ENCODE peak calls at places on chromosomes 16 and 17, in four cellular contexts. A is heart right ventricle; Q is right cardiac atrium; C is CD8-positive, alpha-beta T cell. U is an unnamed sample.

GRCh38 chr17:5825717-5826330 is 241.5 kb upstream of the NLRP1 start:
- DNase-seq in Q (no peak), A (no peak), C (no peak), U (no peak)

GRCh38 chr17:80694992-80695912 is 150.6 kb downstream of the RPTOR start:
- DNase-seq in A (no peak), C (no peak), Q (no peak), U (no peak)

GRCh38 chr16:88857728-88858339 is 907 bp downstream of the TRAPPC2L start:
- DNase-seq in C (peak; percentile 73), Q (peak; percentile 80), A (peak; percentile 67), U (peak; percentile 93)

GRCh38 chr17:63445571-63446217 is 412 bp downstream of the CYB561 start:
- DNase-seq in Q (peak; percentile 35), A (no peak), C (peak; percentile 64), U (no peak)

GRCh38 chr17:44589316-44590071 is 32.2 kb downstream of the FZD2 start:
- DNase-seq in A (no peak), C (no peak), Q (no peak), U (no peak)

GRCh38 chr16:53899471-53899870 is 195.5 kb downstream of the FTO start:
- DNase-seq in C (no peak), A (no peak), Q (no peak), U (no peak)

GRCh38 chr16:88504489-88505404 is 51.7 kb downstream of the ZFPM1 start:
- DNase-seq in A (no peak), Q (no peak), C (no peak), U (no peak)

GRCh38 chr17:17153071-17153470 is 53.1 kb downstream of the PLD6 start:
- DNase-seq in A (no peak), C (no peak), Q (no peak), U (no peak)

GRCh38 chr16:67872131-67872630 is 671 bp upstream of the EDC4 start:
- DNase-seq in A (no peak), Q (no peak), C (no peak), U (no peak)

GRCh38 chr16:56889206-56889605 is 24.2 kb downstream of the SLC12A3 start:
- DNase-seq in C (no peak), Q (no peak), A (no peak), U (no peak)

GRCh38 chr17:80886641-80887573 is 104.7 kb upstream of the CHMP6 start:
- DNase-seq in A (no peak), Q (no peak), C (no peak), U (peak; percentile 73)

GRCh38 chr17:50270430-50271172 is 3.7 kb upstream of the TMEM92 start:
- DNase-seq in Q (peak; percentile 67), A (no peak), C (no peak), U (peak; percentile 71)

GRCh38 chr17:80695979-80696378 is 151.3 kb downstream of the RPTOR start:
- DNase-seq in A (no peak), Q (no peak), C (no peak), U (no peak)

GRCh38 chr17:58691701-58692238 is at the start of gene TEX14:
- DNase-seq in A (no peak), C (no peak), Q (no peak), U (peak; percentile 77)

GRCh38 chr17:1762906-1763829 is 1.3 kb downstream of the SERPINF1 start:
- DNase-seq in Q (peak; percentile 64), A (peak; percentile 43), C (peak; percentile 25), U (no peak)

GRCh38 chr16:96935-97381 is 18.9 kb downstream of the MPG start:
- DNase-seq in A (peak; percentile 87), Q (peak; percentile 90), C (peak; percentile 91), U (peak; percentile 97)

GRCh38 chr16:89536371-89536770 is 24.1 kb upstream of the RPL13 start:
- DNase-seq in Q (no peak), A (no peak), C (no peak), U (no peak)

GRCh38 chr16:68369168-68369567 is 58.3 kb downstream of the PRMT7 start:
- DNase-seq in Q (no peak), A (no peak), C (no peak), U (no peak)

GRCh38 chr17:17353625-17354484 is 50.7 kb downstream of the NT5M start:
- DNase-seq in C (no peak), Q (no peak), A (no peak), U (peak; percentile 64)

GRCh38 chr16:19555938-19556778 is 655 bp downstream of the VPS35L start:
- DNase-seq in Q (no peak), C (peak; percentile 10), A (peak; percentile 13), U (no peak)

GRCh38 chr17:61291457-61292311 is 108.0 kb upstream of the TBX2 start:
- DNase-seq in Q (no peak), A (no peak), C (no peak), U (no peak)

GRCh38 chr17:73969956-73970355 is 233.5 kb upstream of the RPL38 start:
- DNase-seq in A (no peak), C (no peak), Q (peak; percentile 25), U (no peak)

GRCh38 chr16:53913082-53913870 is 209.3 kb downstream of the FTO start:
- DNase-seq in C (no peak), Q (peak; percentile 31), A (peak; percentile 59), U (no peak)

GRCh38 chr16:27364493-27365141 is 37.4 kb upstream of the IL21R start:
- DNase-seq in C (no peak), Q (no peak), A (no peak), U (no peak)

GRCh38 chr16:17301593-17302135 is 169.1 kb downstream of the XYLT1 start:
- DNase-seq in C (no peak), A (no peak), Q (no peak), U (peak; percentile 84)

GRCh38 chr17:10384175-10384574 is 11.4 kb upstream of the MYH13 start:
- DNase-seq in A (no peak), Q (no peak), C (no peak), U (no peak)

GRCh38 chr16:49457196-49457595 is 83.6 kb downstream of the C16orf78 start:
- DNase-seq in Q (no peak), C (no peak), A (no peak), U (peak; percentile 33)

GRCh38 chr17:5759501-5759925 is 175.2 kb upstream of the NLRP1 start:
- DNase-seq in Q (no peak), A (peak; percentile 10), C (no peak), U (no peak)

GRCh38 chr17:142876-143784 is 5.8 kb downstream of the SCGB1C2 start:
- DNase-seq in A (peak; percentile 2), C (no peak), Q (no peak), U (peak; percentile 27)

GRCh38 chr17:83093506-83093905 is 14.1 kb downstream of the METRNL start:
- DNase-seq in A (no peak), Q (no peak), C (no peak), U (no peak)

GRCh38 chr17:31678431-31678830 is 180.6 kb downstream of the COPRS start:
- DNase-seq in A (no peak), Q (no peak), C (no peak), U (no peak)

GRCh38 chr17:75486951-75487350 is 28.4 kb downstream of the CASKIN2 start:
- DNase-seq in C (no peak), Q (no peak), A (no peak), U (no peak)

GRCh38 chr16:87263418-87264052 is 53.7 kb downstream of the C16orf95 start:
- DNase-seq in Q (no peak), A (no peak), C (no peak), U (no peak)

GRCh38 chr16:67653131-67654068 is 6.7 kb downstream of the ACD start:
- DNase-seq in Q (no peak), A (no peak), C (no peak), U (no peak)

GRCh38 chr17:44348234-44348987 is 3.3 kb downstream of the GRN start:
- DNase-seq in A (no peak), C (no peak), Q (no peak), U (peak; percentile 90)

GRCh38 chr16:69049146-69049545 is 56.3 kb upstream of the HAS3 start:
- DNase-seq in C (no peak), Q (no peak), A (no peak), U (no peak)

GRCh38 chr17:80428363-80428762 is 13.4 kb downstream of the ENDOV start:
- DNase-seq in C (no peak), A (no peak), Q (no peak), U (peak; percentile 72)

DNA sequence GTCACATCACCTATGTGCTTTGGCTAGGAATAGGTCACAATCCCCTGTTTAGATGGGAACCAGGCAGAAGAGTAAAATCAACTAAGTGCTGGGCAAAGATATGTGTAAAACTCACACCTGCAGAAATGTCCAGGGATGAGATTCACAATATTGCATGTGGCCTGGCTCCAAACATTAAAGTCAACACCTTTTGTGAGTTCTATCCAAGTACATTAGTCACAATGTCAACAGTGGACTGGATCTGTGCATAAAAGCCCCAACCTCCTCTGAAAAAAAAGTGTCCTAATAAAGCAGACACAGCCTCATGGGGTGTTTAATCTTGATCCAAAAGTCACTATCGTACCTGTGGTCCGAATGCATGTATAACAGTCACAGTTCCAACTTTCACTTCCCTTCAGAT is 1990.3 kb downstream of the TP53TG3F start:
- DNase-seq in A (no peak), C (no peak), Q (no peak), U (no peak)
- H3K9me3 ChIP-seq in A (peaks cover 36% of the 10 kb centered on the region), C (no peaks in the 10 kb centered on the region), Q (peaks cover 4% of the 10 kb centered on the region), U (peaks cover 98% of the 10 kb centered on the region)

DNA sequence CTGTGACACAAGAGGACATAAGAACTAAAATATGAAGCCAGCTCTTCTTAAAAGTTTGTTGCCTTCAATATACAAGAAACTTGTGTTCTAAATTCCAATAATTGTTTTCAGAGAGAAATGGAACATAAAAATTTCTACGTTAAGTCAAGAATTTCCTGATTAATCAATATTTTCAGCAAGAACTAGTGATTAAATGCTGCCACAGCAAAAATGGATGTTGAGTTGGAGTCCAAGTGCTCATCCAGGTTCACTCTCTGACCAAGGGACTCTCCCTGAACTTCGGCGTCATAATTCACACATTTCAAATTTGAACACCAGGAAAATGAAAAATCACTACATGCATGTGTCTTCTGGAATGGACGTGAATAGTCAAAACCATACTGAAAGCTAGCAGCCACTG is 1263.6 kb upstream of the GOT2 start:
- DNase-seq in C (no peak), A (no peak), Q (no peak), U (no peak)
- H3K9me3 ChIP-seq in C (no peaks in the 10 kb centered on the region), A (no peaks in the 10 kb centered on the region), Q (no peaks in the 10 kb centered on the region), U (no peaks in the 10 kb centered on the region)

GRCh38 chr16:62678796-62679195 is 642.6 kb upstream of the CDH8 start:
- DNase-seq in Q (no peak), C (no peak), A (no peak), U (no peak)
- H3K9me3 ChIP-seq in Q (no peaks in the 10 kb centered on the region), C (no peaks in the 10 kb centered on the region), A (peaks cover 39% of the 10 kb centered on the region), U (peaks cover 74% of the 10 kb centered on the region)

GRCh38 chr17:55833311-55833710 is 82.5 kb downstream of the PCTP start:
- DNase-seq in A (no peak), C (no peak), Q (no peak), U (no peak)

GRCh38 chr17:55825213-55825612 is 74.4 kb downstream of the PCTP start:
- DNase-seq in A (no peak), Q (no peak), C (no peak), U (no peak)

GRCh38 chr17:55830699-55831098 is 79.8 kb downstream of the PCTP start:
- DNase-seq in Q (no peak), A (no peak), C (no peak), U (no peak)

GRCh38 chr17:55830210-55830609 is 79.4 kb downstream of the PCTP start:
- DNase-seq in C (no peak), Q (no peak), A (no peak), U (no peak)
- H3K9me3 ChIP-seq in C (no peaks in the 10 kb centered on the region), Q (no peaks in the 10 kb centered on the region), A (no peaks in the 10 kb centered on the region), U (no peaks in the 10 kb centered on the region)

U was measured in spleen.